ENCODE peak calls at places on chromosomes 7 and 10, in six cellular contexts. P, T, K, J, U and L are unnamed samples.

GRCh38 chr10:13349776-13350274 is 1.7 kb upstream of the SEPHS1 start:
- DNase-seq in P (peak), T (peak), K (no peak), J (peak), U (peak), L (peak)

GRCh38 chr7:92557249-92557648 is 28.7 kb downstream of the RBM48 start:
- DNase-seq in P (no peak), T (no peak), K (no peak), J (no peak), U (no peak), L (no peak)

GRCh38 chr7:113392421-113392820 is 274.1 kb upstream of the SMIM30 start:
- DNase-seq in P (no peak), T (no peak), K (no peak), J (no peak), U (no peak), L (no peak)

GRCh38 chr7:26451997-26452396 is 160.3 kb downstream of the SNX10 start:
- DNase-seq in P (no peak), T (no peak), K (no peak), J (peak), U (no peak), L (no peak)

GRCh38 chr10:110376021-110376773 is 71.5 kb upstream of the SMNDC1 start:
- DNase-seq in P (no peak), T (peak), K (no peak), J (no peak), U (no peak), L (no peak)

GRCh38 chr10:131226831-131227740 is 84.4 kb downstream of the TCERG1L start:
- DNase-seq in P (no peak), T (no peak), K (no peak), J (no peak), U (no peak), L (no peak)

GRCh38 chr10:124092270-124093075 is 925 bp downstream of the CHST15 start:
- DNase-seq in P (peak), T (peak), K (no peak), J (peak), U (peak), L (peak)

GRCh38 chr10:130243015-130243414 is 106.8 kb downstream of the GLRX3 start:
- DNase-seq in P (no peak), T (no peak), K (no peak), J (no peak), U (no peak), L (no peak)

GRCh38 chr7:149719050-149719899 is 54.1 kb downstream of the ZNF467 start:
- DNase-seq in P (peak), T (peak), K (no peak), J (no peak), U (no peak), L (no peak)

GRCh38 chr10:113960617-113961260 is 82.9 kb upstream of the ADRB1 start:
- DNase-seq in P (no peak), T (no peak), K (no peak), J (no peak), U (peak), L (peak)

GRCh38 chr10:116272497-116273221 is at the start of gene GFRA1:
- DNase-seq in P (peak), T (no peak), K (no peak), J (no peak), U (peak), L (no peak)

GRCh38 chr10:3889961-3890522 is 105.0 kb upstream of the KLF6 start:
- DNase-seq in P (no peak), T (no peak), K (peak), J (no peak), U (no peak), L (no peak)

GRCh38 chr10:72086466-72087391 is 1.6 kb downstream of the SPOCK2 start:
- DNase-seq in P (no peak), T (no peak), K (no peak), J (no peak), U (peak), L (peak)

GRCh38 chr10:43890124-43890523 is 241.4 kb upstream of the ZNF32 start:
- DNase-seq in P (no peak), T (no peak), K (no peak), J (no peak), U (no peak), L (no peak)

GRCh38 chr10:111004016-111004415 is 72.8 kb upstream of the ADRA2A start:
- DNase-seq in P (no peak), T (no peak), K (no peak), J (no peak), U (no peak), L (no peak)

GRCh38 chr10:110426294-110427153 is 71.2 kb upstream of the DUSP5 start:
- DNase-seq in P (peak), T (no peak), K (peak), J (no peak), U (no peak), L (peak)

GRCh38 chr10:100562806-100563293 is 27.1 kb downstream of the HIF1AN start:
- DNase-seq in P (peak), T (peak), K (no peak), J (peak), U (no peak), L (peak)

GRCh38 chr10:60524541-60524940 is 134.9 kb upstream of the ANK3 start:
- DNase-seq in P (peak), T (no peak), K (no peak), J (no peak), U (no peak), L (peak)

GRCh38 chr10:5751854-5752253 is 61.4 kb downstream of the GDI2 start:
- DNase-seq in P (no peak), T (no peak), K (no peak), J (no peak), U (no peak), L (no peak)

GRCh38 chr10:12826800-12827372 is 174.6 kb downstream of the CCDC3 start:
- DNase-seq in P (no peak), T (no peak), K (no peak), J (no peak), U (no peak), L (no peak)

GRCh38 chr7:35691827-35692307 is 3.1 kb downstream of the HERPUD2 start:
- DNase-seq in P (peak), T (peak), K (no peak), J (no peak), U (no peak), L (peak)

GRCh38 chr10:118971187-118971586 is 58.3 kb upstream of the NANOS1 start:
- DNase-seq in P (no peak), T (no peak), K (no peak), J (no peak), U (peak), L (no peak)
- TF ChIP-seq CTCF in P (no peak), T (peak), K (no peak), J (no peak), U (no peak), L (no peak)

DNA sequence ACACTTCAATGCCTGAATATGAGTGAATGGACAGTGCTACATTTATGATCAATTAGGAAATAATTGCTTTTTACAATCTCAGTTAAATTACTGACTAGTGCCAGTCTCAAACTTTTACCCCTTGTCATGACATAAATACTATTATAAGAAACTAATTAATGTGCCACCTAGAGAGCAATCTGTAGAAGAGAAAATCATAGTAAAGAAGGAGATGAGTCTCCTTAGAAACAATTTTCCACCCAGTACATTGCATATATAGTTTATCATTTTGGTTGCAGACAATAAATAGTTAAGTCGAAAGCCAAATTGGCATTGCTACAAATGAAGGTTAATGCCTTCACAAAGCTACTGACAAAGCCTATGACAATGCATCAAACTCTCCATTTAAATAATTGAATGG is 68.6 kb downstream of the SLC13A1 start:
- DNase-seq in P (no peak), T (no peak), K (no peak), J (no peak), U (no peak), L (no peak)
- TF ChIP-seq CTCF in P (peak), T (no peak), K (no peak), J (no peak), U (no peak), L (no peak)

GRCh38 chr7:70972693-70973092 is 159.3 kb upstream of the GALNT17 start:
- DNase-seq in P (no peak), T (no peak), K (no peak), J (no peak), U (no peak), L (no peak)

DNA sequence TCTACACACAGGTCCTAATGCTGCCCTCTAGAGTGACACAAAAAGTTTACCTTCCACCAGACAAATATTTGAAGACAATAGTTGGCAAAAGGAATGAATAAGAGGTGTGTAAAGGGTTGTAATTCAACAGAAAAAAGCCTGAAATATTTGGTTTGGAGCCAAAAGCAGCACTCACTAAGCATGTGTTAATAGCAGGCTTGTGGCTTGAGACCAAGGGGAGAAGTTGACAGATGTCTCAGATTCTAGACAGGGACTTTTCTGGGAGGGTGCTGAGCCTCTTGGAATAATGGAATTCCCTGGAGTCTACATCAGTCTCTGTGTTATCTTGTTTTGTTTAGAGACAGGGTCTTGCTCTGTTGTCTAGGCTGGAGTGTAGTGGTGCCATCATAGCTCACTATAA is 156.1 kb upstream of the GALNT17 start:
- DNase-seq in P (no peak), T (no peak), K (no peak), J (no peak), U (no peak), L (no peak)
- TF ChIP-seq CTCF in P (no peak), T (no peak), K (no peak), J (no peak), U (no peak), L (no peak)

GRCh38 chr7:32056767-32057166 is 13.4 kb downstream of the PDE1C start:
- DNase-seq in P (no peak), T (no peak), K (no peak), J (no peak), U (no peak), L (no peak)
- TF ChIP-seq CTCF in P (no peak), T (no peak), K (no peak), J (no peak), U (no peak), L (no peak)

DNA sequence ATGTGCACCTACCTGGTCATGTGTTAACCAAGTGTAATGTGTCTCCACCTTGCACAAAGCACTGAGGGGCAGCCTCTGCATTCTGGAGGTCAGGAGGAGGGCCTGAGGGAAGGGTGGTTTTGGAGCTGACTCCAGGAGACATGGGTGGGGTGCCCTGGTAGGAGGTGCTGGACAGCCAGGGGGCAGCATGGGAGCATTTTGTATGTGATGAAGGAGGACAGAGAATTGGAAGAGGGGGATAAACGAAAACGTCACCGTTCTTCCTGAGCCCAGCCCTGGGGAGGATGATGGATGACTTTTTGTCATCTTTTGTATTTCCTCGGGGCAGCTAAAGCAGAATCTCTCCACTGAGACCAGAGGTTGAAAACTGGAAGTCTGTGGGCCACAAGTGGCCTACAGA is 242.3 kb downstream of the VTI1A start:
- DNase-seq in P (peak), T (peak), K (no peak), J (no peak), U (no peak), L (peak)
- TF ChIP-seq CTCF in P (peak), T (peak), K (peak), J (no peak), U (no peak), L (no peak)

GRCh38 chr7:64637521-64638445 is 28.1 kb upstream of the ZNF107 start:
- DNase-seq in P (no peak), T (no peak), K (no peak), J (no peak), U (peak), L (no peak)

GRCh38 chr7:64633401-64633800 is 32.5 kb upstream of the ZNF107 start:
- DNase-seq in P (no peak), T (no peak), K (no peak), J (no peak), U (no peak), L (no peak)

GRCh38 chr7:64634406-64635062 is 31.4 kb upstream of the ZNF107 start:
- DNase-seq in P (no peak), T (no peak), K (no peak), J (no peak), U (no peak), L (no peak)

GRCh38 chr7:64638822-64639221 is 27.1 kb upstream of the ZNF107 start:
- DNase-seq in P (no peak), T (no peak), K (no peak), J (no peak), U (no peak), L (no peak)

GRCh38 chr7:64636386-64636785 is 29.5 kb upstream of the ZNF107 start:
- DNase-seq in P (no peak), T (peak), K (no peak), J (no peak), U (peak), L (peak)
- TF ChIP-seq CTCF in P (no peak), T (peak), K (no peak), J (no peak), U (no peak), L (peak)